ENCODE peak calls at places on chromosomes 7 and 10, in five cellular contexts. H is GM06990, W is mammary epithelial cell, P is aorta, K is tibial nerve. Q is an unnamed sample.

GRCh38 chr10:5587151-5588079 is 62.7 kb downstream of the CALML3 start:
- DNase-seq in H (no peak), W (no peak), P (no peak), K (no peak), Q (no peak)

GRCh38 chr7:24756545-24756988 is 697 bp downstream of the GSDME start:
- DNase-seq in H (no peak), W (no peak), P (peak; percentile 54), K (no peak), Q (no peak)

GRCh38 chr10:33095867-33096479 is 137.9 kb upstream of the ITGB1 start:
- DNase-seq in H (peak; percentile 44), W (no peak), P (no peak), K (no peak), Q (no peak)

GRCh38 chr7:371779-372545 is 82.0 kb downstream of the FOXL3 start:
- DNase-seq in H (no peak), W (no peak), P (peak; percentile 41), K (no peak), Q (no peak)

GRCh38 chr7:45651540-45651939 is 77.4 kb downstream of the ADCY1 start:
- DNase-seq in H (no peak), W (no peak), P (no peak), K (no peak), Q (no peak)

GRCh38 chr10:43093423-43094090 is 16.7 kb downstream of the RET start:
- DNase-seq in H (no peak), W (peak; percentile 31), P (no peak), K (no peak), Q (no peak)

GRCh38 chr7:362416-363096 is 72.6 kb downstream of the FOXL3 start:
- DNase-seq in H (no peak), W (no peak), P (peak; percentile 36), K (no peak), Q (peak; percentile 18)

GRCh38 chr10:48594371-48594770 is 10.5 kb downstream of the ARHGAP22 start:
- DNase-seq in H (no peak), W (no peak), P (no peak), K (no peak), Q (no peak)

GRCh38 chr10:78010278-78010677 is 19.0 kb downstream of the POLR3A start:
- DNase-seq in H (no peak), W (no peak), P (no peak), K (no peak), Q (no peak)

GRCh38 chr10:33483124-33483794 is 148.8 kb upstream of the NRP1 start:
- DNase-seq in H (no peak), W (no peak), P (no peak), K (no peak), Q (no peak)

GRCh38 chr7:51038573-51038972 is 255.9 kb upstream of the GRB10 start:
- DNase-seq in H (no peak), W (no peak), P (no peak), K (no peak), Q (no peak)

GRCh38 chr7:92602352-92603088 is 12.3 kb upstream of the FAM133B start:
- DNase-seq in H (no peak), W (no peak), P (no peak), K (no peak), Q (peak; percentile 65)

GRCh38 chr7:96199421-96199820 is 122.5 kb downstream of the SLC25A13 start:
- DNase-seq in H (no peak), W (no peak), P (no peak), K (no peak), Q (no peak)

GRCh38 chr7:90958669-90959068 is 305.6 kb upstream of the FZD1 start:
- DNase-seq in H (no peak), W (no peak), P (no peak), K (no peak), Q (no peak)

GRCh38 chr7:20514364-20514763 is 101.1 kb upstream of the ABCB5 start:
- DNase-seq in H (no peak), W (peak; percentile 88), P (no peak), K (peak; percentile 50), Q (peak; percentile 79)

GRCh38 chr10:80509108-80509402 is 28.6 kb upstream of the SH2D4B start:
- DNase-seq in H (no peak), W (no peak), P (peak; percentile 44), K (no peak), Q (no peak)

GRCh38 chr10:85992324-85992723 is 374.3 kb downstream of the GRID1 start:
- DNase-seq in H (no peak), W (no peak), P (no peak), K (no peak), Q (no peak)

GRCh38 chr10:97320480-97321031 is 1.5 kb downstream of the FRAT1 start:
- DNase-seq in H (no peak), W (no peak), P (peak; percentile 52), K (no peak), Q (no peak)

GRCh38 chr10:85319826-85320225 is 991.4 kb downstream of the CCSER2 start:
- DNase-seq in H (no peak), W (no peak), P (no peak), K (no peak), Q (no peak)

GRCh38 chr7:151008511-151009323 is 15.6 kb downstream of the ATG9B start:
- DNase-seq in H (no peak), W (no peak), P (peak; percentile 77), K (no peak), Q (no peak)

GRCh38 chr7:82548141-82548688 is 104.6 kb upstream of the CACNA2D1 start:
- DNase-seq in H (no peak), W (no peak), P (no peak), K (no peak), Q (no peak)

GRCh38 chr7:32091608-32092210 is 21.5 kb upstream of the PDE1C start:
- DNase-seq in H (no peak), W (no peak), P (no peak), K (no peak), Q (no peak)

GRCh38 chr7:152760384-152761115 is 998 bp downstream of the ACTR3B start:
- DNase-seq in H (no peak), W (no peak), P (no peak), K (no peak), Q (peak; percentile 8)

GRCh38 chr10:3074145-3074665 is 6.9 kb downstream of the PFKP start:
- DNase-seq in H (no peak), W (peak; percentile 39), P (no peak), K (no peak), Q (peak; percentile 34)
- H3K36me3 ChIP-seq in H (peaks cover 13% of the 10 kb centered on the region), W (peaks cover 9% of the 10 kb centered on the region), P (no peaks in the 10 kb centered on the region), K (no peaks in the 10 kb centered on the region), Q (peaks cover 10% of the 10 kb centered on the region)

DNA sequence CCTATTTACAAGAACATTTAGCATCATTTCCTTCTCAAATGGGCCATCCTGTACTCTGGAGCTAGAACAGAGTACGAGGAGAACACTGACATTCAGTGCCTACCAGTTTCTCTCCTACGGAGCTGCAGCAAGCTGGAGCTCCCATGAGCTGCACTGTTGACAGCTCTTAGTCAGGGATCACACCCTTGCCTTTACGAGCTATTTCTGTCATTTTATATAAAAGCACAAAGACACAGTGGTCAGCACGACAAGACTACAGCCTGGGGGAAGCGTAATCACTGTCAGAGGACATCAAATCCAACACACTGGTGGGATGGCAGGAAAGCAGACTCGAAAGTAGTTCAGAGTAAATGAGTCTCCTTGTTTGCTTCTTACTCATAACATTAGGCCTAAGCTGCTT is 2.7 kb downstream of the CDCA7L start:
- DNase-seq in H (no peak), W (no peak), P (no peak), K (no peak), Q (no peak)
- H3K4me3 ChIP-seq in H (no peak overlapping the region), W (no peak overlapping the region), P (no peak overlapping the region), K (no peak overlapping the region), Q (no peak overlapping the region)

GRCh38 chr7:42233166-42233565 is 3.8 kb downstream of the GLI3 start:
- DNase-seq in H (no peak), W (peak; percentile 29), P (no peak), K (no peak), Q (peak; percentile 30)
- H3K27me3 ChIP-seq in H (peaks cover 3% of the 10 kb centered on the region), W (no peaks in the 10 kb centered on the region), P (no peaks in the 10 kb centered on the region), K (no peaks in the 10 kb centered on the region), Q (no peaks in the 10 kb centered on the region)

DNA sequence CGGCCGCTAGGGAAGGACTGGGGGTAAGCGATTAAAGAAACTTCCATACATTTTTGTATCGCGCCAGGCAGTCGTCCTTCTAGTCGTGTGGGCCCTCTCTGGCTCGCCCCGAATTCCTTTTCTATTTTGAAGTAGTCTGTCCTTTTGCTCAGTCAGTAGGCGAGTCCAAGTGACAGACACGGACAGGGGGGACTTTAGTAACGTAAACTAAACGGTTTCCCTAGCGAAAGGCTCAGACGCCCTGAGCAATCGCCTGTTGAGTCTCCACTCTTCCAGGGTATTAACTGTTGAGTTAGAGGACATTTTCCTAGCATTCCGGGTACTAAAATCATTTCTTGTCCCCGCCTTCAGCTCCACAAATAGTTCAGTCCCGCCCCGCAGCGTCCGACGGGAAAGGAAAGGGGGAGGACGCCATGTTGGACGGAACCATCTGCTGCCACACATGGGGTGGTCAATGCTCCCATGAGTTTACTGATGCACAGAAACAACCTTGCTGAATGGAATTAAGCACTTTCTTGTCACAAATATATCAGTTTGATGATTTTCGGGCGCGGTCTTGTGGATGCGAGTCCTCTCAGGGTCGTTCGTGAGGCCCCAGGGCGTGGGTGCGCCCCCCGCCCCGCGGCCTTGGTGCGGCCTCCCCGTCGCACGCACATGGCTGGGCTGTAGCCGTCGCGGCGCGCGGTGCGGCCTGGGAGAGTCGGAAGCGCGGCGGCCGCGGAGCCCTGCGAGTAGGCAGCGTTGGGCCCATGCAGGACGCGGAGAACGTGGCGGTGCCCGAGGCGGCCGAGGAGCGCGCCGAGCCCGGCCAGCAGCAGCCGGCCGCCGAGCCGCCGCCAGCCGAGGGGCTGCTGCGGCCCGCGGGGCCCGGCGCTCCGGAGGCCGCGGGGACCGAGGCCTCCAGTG is at the start of gene EIF3B:
- DNase-seq in H (peak; percentile 94), W (peak; percentile 89), P (peak; percentile 95), K (peak; percentile 91), Q (peak; percentile 75)
- H3K36me3 ChIP-seq in H (peaks cover 5% of the 10 kb centered on the region), W (peaks cover 12% of the 10 kb centered on the region), P (no peaks in the 10 kb centered on the region), K (no peaks in the 10 kb centered on the region), Q (peaks cover 4% of the 10 kb centered on the region)

Q was measured in bronchial epithelial cell.